ENCODE peak calls at places on chromosomes 5 and 9, in ten cellular contexts. C, A, L, S, D, U, T, O, J and M are unnamed samples.

GRCh38 chr9:90873422-90873821 is 71.8 kb downstream of the SYK start:
- DNase-seq in C (no peak), L (no peak), J (no peak), D (no peak), A (no peak), U (no peak), T (no peak), O (no peak), S (no peak), M (no peak)

GRCh38 chr9:111986035-111986556 is 89.5 kb downstream of the UGCG start:
- DNase-seq in T (no peak), O (peak; percentile 40), A (no peak), L (no peak), C (no peak), J (peak; percentile 82), U (no peak), D (no peak), S (no peak), M (no peak)

GRCh38 chr5:42756630-42757601 is at the start of gene CCDC152:
- DNase-seq in D (no peak), O (peak; percentile 7), J (peak; percentile 3), L (peak; percentile 66), A (no peak), S (peak; percentile 8), C (peak; percentile 9), U (peak; percentile 20), T (no peak), M (peak; percentile 12)

GRCh38 chr5:134555223-134555790 is 29.8 kb downstream of the JADE2 start:
- DNase-seq in J (no peak), U (no peak), O (no peak), D (no peak), C (no peak), T (no peak), S (no peak), L (no peak), A (no peak), M (no peak)

GRCh38 chr9:18548456-18548855 is 74.5 kb downstream of the ADAMTSL1 start:
- DNase-seq in U (no peak), C (no peak), D (no peak), T (no peak), J (no peak), A (no peak), S (no peak), L (no peak), O (no peak), M (no peak)

GRCh38 chr9:36034911-36035490 is 1.7 kb upstream of the RECK start:
- DNase-seq in T (no peak), J (peak; percentile 54), O (no peak), C (no peak), S (no peak), U (no peak), D (no peak), A (no peak), L (no peak), M (no peak)

GRCh38 chr5:43422143-43422542 is 10.0 kb upstream of the CCL28 start:
- DNase-seq in L (no peak), S (peak; percentile 63), O (peak; percentile 26), T (peak; percentile 32), C (no peak), D (no peak), J (peak; percentile 12), U (no peak), A (peak; percentile 62), M (no peak)

GRCh38 chr5:110288766-110289165 is 437.7 kb downstream of the TMEM232 start:
- DNase-seq in A (no peak), D (no peak), S (no peak), J (no peak), C (no peak), T (no peak), O (peak; percentile 55), L (peak; percentile 97), U (no peak), M (no peak)

GRCh38 chr5:159163027-159163699 is 46.2 kb downstream of the RNF145 start:
- DNase-seq in C (no peak), T (no peak), D (no peak), U (no peak), J (peak; percentile 94), S (peak; percentile 12), A (peak; percentile 83), O (peak; percentile 77), L (no peak), M (no peak)

GRCh38 chr5:143985832-143986485 is 174.0 kb downstream of the HMHB1 start:
- DNase-seq in D (no peak), A (peak; percentile 64), T (no peak), S (no peak), U (no peak), J (peak; percentile 79), C (no peak), O (peak; percentile 35), L (peak; percentile 3), M (no peak)

GRCh38 chr5:298737-299125 is 22.8 kb upstream of the AHRR start:
- DNase-seq in T (no peak), L (no peak), J (no peak), D (no peak), C (no peak), A (no peak), S (no peak), U (no peak), O (no peak), M (no peak)

GRCh38 chr5:146877178-146877681 is 1.3 kb downstream of the PPP2R2B start:
- DNase-seq in L (no peak), O (no peak), U (no peak), A (no peak), J (no peak), D (no peak), S (peak; percentile 27), T (no peak), C (no peak), M (no peak)

GRCh38 chr9:98983295-98984268 is 39.9 kb downstream of the COL15A1 start:
- DNase-seq in J (peak; percentile 95), D (no peak), S (no peak), A (no peak), T (no peak), O (peak; percentile 97), U (no peak), L (no peak), C (no peak), M (no peak)

DNA sequence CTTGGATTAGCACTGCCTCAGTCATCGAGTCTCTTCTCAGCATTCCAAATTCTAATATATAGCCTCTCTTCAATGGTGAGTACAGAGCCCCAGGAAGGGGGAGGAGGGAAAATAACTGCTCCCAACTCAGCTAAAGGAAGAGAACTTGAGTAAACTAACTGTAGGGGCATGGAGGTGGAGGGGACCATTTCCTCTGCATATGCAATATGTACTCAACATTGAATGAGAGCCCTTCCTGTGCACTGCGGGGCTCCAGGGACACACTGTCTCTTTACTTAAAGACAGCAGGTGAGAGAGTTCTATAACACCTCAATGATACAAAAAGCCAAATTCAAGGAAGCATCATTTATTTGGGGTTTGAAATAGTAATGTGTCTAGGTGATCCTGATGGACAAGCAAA is 75.1 kb downstream of the GNAQ start:
- DNase-seq in T (peak; percentile 42), C (no peak), J (no peak), U (no peak), D (no peak), L (no peak), O (no peak), A (no peak), S (no peak), M (no peak)
- H3K27ac ChIP-seq in T (peak overlapping the region; percentile 7), C (no peak overlapping the region), J (no peak overlapping the region), U (no peak overlapping the region), D (no peak overlapping the region), L (no peak overlapping the region), O (no peak overlapping the region), A (no peak overlapping the region), S (no peak overlapping the region), M (no peak overlapping the region)

GRCh38 chr9:93668261-93668871 is 92.0 kb downstream of the PHF2 start:
- DNase-seq in S (no peak), D (peak; percentile 5), T (peak; percentile 16), C (peak; percentile 2), O (no peak), A (no peak), J (no peak), U (no peak), L (peak; percentile 18), M (no peak)
- H3K27ac ChIP-seq in S (no peak overlapping the region), D (no peak overlapping the region), T (no peak overlapping the region), C (no peak overlapping the region), O (no peak overlapping the region), A (no peak overlapping the region), J (no peak overlapping the region), U (no peak overlapping the region), L (no peak overlapping the region), M (no peak overlapping the region)

GRCh38 chr5:76808142-76808691 is 10.6 kb upstream of the F2RL1 start:
- DNase-seq in T (no peak), S (peak; percentile 42), O (peak; percentile 38), A (no peak), D (no peak), L (peak; percentile 53), C (no peak), J (no peak), U (no peak), M (peak; percentile 10)
- H3K27ac ChIP-seq in T (no peak overlapping the region), S (peak overlapping the region; percentile 71), O (peak overlapping the region; percentile 20), A (no peak overlapping the region), D (no peak overlapping the region), L (no peak overlapping the region), C (no peak overlapping the region), J (no peak overlapping the region), U (no peak overlapping the region), M (no peak overlapping the region)

DNA sequence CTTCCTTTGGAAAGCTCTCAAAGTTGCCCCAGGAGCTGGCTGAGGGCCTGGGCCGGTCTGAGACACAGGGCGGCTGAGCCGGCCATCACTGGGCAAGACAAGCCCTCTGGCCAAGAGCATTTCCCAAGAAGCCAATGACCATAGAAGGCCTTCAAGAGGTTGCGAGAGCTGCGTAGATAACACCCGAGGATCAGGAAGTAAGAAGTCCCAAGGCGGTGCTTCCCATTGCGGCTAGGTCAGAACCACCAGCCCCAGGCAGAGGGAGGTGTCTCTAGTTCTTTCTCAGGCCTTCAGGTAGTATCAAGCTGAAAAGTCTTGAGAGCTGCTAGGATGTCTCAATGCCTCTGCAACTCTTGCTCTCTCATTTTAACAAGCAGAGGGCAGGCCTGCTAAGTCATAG is 54.0 kb upstream of the C5orf58 start:
- DNase-seq in U (no peak), D (no peak), C (no peak), J (no peak), O (no peak), T (no peak), L (no peak), S (no peak), A (no peak), M (no peak)
- H3K27ac ChIP-seq in U (no peak overlapping the region), D (no peak overlapping the region), C (no peak overlapping the region), J (no peak overlapping the region), O (no peak overlapping the region), T (no peak overlapping the region), L (no peak overlapping the region), S (no peak overlapping the region), A (no peak overlapping the region), M (no peak overlapping the region)

DNA sequence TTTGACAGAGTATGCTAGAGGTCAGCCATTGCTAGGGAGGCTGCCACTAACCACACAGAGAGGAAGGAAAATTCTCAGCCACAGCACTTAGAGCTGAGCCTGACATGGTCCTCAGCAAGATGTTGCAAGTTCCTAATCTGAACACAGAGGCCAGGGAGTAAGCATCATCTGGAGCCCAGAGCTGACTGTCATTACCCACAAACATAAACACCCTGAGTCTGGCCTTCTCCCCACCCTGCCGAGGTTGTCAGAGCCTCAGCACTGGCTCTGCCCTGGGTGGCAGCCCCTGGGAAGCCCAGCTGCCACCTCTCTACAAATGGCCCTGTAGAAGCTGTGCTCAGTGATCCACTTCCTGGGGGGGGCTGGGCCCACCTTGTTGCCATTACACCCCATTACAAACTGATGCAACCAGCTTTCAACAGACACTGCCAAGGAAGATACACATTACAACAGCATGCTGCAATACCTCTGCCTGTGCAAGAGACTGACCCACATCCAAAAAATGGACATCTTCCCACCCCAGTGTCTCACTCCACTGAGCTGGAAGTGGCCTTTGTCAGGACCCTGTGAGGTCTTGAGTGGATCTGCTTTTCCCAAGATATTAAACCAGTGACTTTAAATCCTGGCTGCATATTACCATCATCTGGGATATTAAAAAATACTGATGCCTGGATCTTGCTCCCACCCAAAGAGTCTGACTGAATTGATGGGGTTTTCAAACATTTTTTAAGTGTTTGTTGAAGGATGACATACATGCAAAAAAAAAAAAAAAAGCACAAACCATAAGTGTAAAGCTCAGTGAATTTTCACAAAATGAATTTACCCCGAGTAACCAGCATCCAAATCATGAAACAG is 33.0 kb downstream of the IRF1 start:
- DNase-seq in J (peak; percentile 89), C (no peak), L (no peak), A (no peak), D (peak; percentile 55), O (peak; percentile 99), S (no peak), U (no peak), T (peak; percentile 68), M (no peak)
- H3K27ac ChIP-seq in J (peak overlapping the region; percentile 57), C (no peak overlapping the region), L (peak overlapping the region; percentile 48), A (peak overlapping the region; percentile 92), D (no peak overlapping the region), O (peak overlapping the region; percentile 95), S (peak overlapping the region; percentile 82), U (no peak overlapping the region), T (peak overlapping the region; percentile 93), M (no peak overlapping the region)